ENCODE peak calls at places on chromosomes 3 and 15, in nine cellular contexts. Z, H, R, S, I, P, B, G and V are unnamed samples.

GRCh38 chr15:35603298-35603697 is 57.3 kb upstream of the DPH6 start:
- DNase-seq in Z (no peak), H (no peak), R (no peak), S (no peak), I (no peak), P (no peak), B (no peak), G (peak; percentile 26), V (no peak)

GRCh38 chr3:42123012-42123581 is 31.9 kb downstream of the TRAK1 start:
- DNase-seq in Z (no peak), H (no peak), R (no peak), S (no peak), I (no peak), P (no peak), B (no peak), G (no peak), V (no peak)

GRCh38 chr3:102124301-102125158 is 275.2 kb downstream of the NFKBIZ start:
- DNase-seq in Z (no peak), H (no peak), R (no peak), S (no peak), I (no peak), P (no peak), B (no peak), G (peak; percentile 81), V (no peak)

GRCh38 chr15:83283813-83284562 is 476 bp downstream of the BNC1 start:
- DNase-seq in Z (no peak), H (peak; percentile 65), R (no peak), S (no peak), I (no peak), P (no peak), B (no peak), G (peak; percentile 62), V (no peak)

GRCh38 chr3:77467702-77468407 is 428.0 kb downstream of the ROBO2 start:
- DNase-seq in Z (peak; percentile 70), H (no peak), R (peak; percentile 52), S (no peak), I (no peak), P (no peak), B (no peak), G (no peak), V (no peak)

GRCh38 chr3:104069114-104069513 is 1297.6 kb upstream of the ALCAM start:
- DNase-seq in Z (no peak), H (no peak), R (no peak), S (no peak), I (no peak), P (no peak), B (no peak), G (peak; percentile 4), V (no peak)

GRCh38 chr3:73094127-73094526 is 32.7 kb downstream of the EBLN2 start:
- DNase-seq in Z (no peak), H (peak; percentile 12), R (no peak), S (no peak), I (no peak), P (peak; percentile 58), B (no peak), G (peak; percentile 43), V (no peak)

GRCh38 chr3:127754411-127755304 is 67.7 kb downstream of the MGLL start:
- DNase-seq in Z (no peak), H (no peak), R (no peak), S (no peak), I (no peak), P (no peak), B (no peak), G (no peak), V (no peak)

GRCh38 chr3:160163259-160163878 is 61.9 kb upstream of the C3orf80 start:
- DNase-seq in Z (no peak), H (no peak), R (no peak), S (no peak), I (peak; percentile 12), P (peak; percentile 36), B (no peak), G (peak; percentile 51), V (no peak)

GRCh38 chr3:38114875-38115644 is 21.9 kb downstream of the ACAA1 start:
- DNase-seq in Z (no peak), H (no peak), R (peak; percentile 8), S (no peak), I (no peak), P (no peak), B (peak; percentile 17), G (no peak), V (no peak)

GRCh38 chr3:10017636-10018292 is 8.5 kb upstream of the FANCD2 start:
- DNase-seq in Z (no peak), H (peak; percentile 50), R (no peak), S (no peak), I (no peak), P (no peak), B (no peak), G (peak; percentile 86), V (no peak)

GRCh38 chr3:119352235-119352634 is 58.1 kb downstream of the ARHGAP31 start:
- DNase-seq in Z (no peak), H (no peak), R (no peak), S (no peak), I (peak; percentile 72), P (no peak), B (no peak), G (no peak), V (peak; percentile 19)

GRCh38 chr15:39857132-39857531 is 62.9 kb downstream of the GPR176 start:
- DNase-seq in Z (no peak), H (peak; percentile 27), R (no peak), S (no peak), I (no peak), P (no peak), B (no peak), G (no peak), V (no peak)

GRCh38 chr3:64023861-64024223 is 548 bp upstream of the PSMD6 start:
- DNase-seq in Z (no peak), H (no peak), R (no peak), S (no peak), I (peak; percentile 8), P (peak; percentile 35), B (no peak), G (peak; percentile 31), V (no peak)

GRCh38 chr15:73822998-73823397 is 50.4 kb upstream of the TBC1D21 start:
- DNase-seq in Z (no peak), H (no peak), R (no peak), S (no peak), I (no peak), P (no peak), B (no peak), G (peak; percentile 34), V (no peak)

GRCh38 chr15:26095710-26096330 is 232.7 kb upstream of the ATP10A start:
- DNase-seq in Z (no peak), H (no peak), R (no peak), S (no peak), I (no peak), P (no peak), B (no peak), G (no peak), V (no peak)

DNA sequence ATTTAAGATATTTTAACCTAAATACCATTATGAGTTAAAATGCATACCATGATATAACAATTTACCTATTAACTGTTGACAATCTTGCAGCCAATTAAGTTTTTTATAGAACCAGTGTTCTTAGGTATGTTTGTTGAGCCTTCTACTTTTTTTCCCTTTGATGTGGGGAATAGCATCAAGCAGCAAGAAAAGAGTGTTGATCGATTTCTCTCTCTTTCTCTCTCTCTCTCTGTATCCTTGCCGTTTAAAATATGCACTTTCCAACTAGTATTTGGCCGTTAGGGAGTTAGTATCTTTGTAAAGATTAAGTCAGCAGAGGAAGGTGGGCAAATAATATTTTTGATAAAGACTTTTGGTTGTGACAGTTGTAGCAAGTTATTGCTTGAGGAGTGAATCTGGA is 5.9 kb downstream of the CHD2 start:
- DNase-seq in Z (no peak), H (peak; percentile 43), R (no peak), S (no peak), I (no peak), P (no peak), B (no peak), G (no peak), V (no peak)
- H3K4me3 ChIP-seq in Z (no peak overlapping the region), H (no peak overlapping the region), R (no peak overlapping the region), S (peak overlapping the region; percentile 75), I (peak overlapping the region; percentile 92), P (peak overlapping the region; percentile 56), B (peak overlapping the region; percentile 79), G (no peak overlapping the region), V (peak overlapping the region; percentile 64)

GRCh38 chr3:157363393-157363792 is 73.3 kb upstream of the PTX3 start:
- DNase-seq in Z (no peak), H (no peak), R (no peak), S (no peak), I (no peak), P (no peak), B (no peak), G (no peak), V (no peak)

GRCh38 chr3:157362348-157362747 is 74.3 kb upstream of the PTX3 start:
- DNase-seq in Z (no peak), H (no peak), R (no peak), S (no peak), I (no peak), P (no peak), B (no peak), G (no peak), V (no peak)

GRCh38 chr3:157356541-157356940 is 80.1 kb upstream of the PTX3 start:
- DNase-seq in Z (no peak), H (no peak), R (no peak), S (no peak), I (no peak), P (no peak), B (no peak), G (no peak), V (no peak)

GRCh38 chr3:157355276-157355675 is 81.4 kb upstream of the PTX3 start:
- DNase-seq in Z (no peak), H (no peak), R (no peak), S (no peak), I (no peak), P (no peak), B (no peak), G (no peak), V (no peak)

GRCh38 chr3:157360044-157360443 is 76.6 kb upstream of the PTX3 start:
- DNase-seq in Z (no peak), H (peak; percentile 82), R (no peak), S (no peak), I (no peak), P (peak; percentile 71), B (no peak), G (peak; percentile 59), V (no peak)
- H3K27ac ChIP-seq in Z (no peak overlapping the region), H (peak overlapping the region; percentile 80), R (no peak overlapping the region), S (no peak overlapping the region), I (no peak overlapping the region), P (peak overlapping the region; percentile 80), B (no peak overlapping the region), G (no peak overlapping the region), V (no peak overlapping the region)

GRCh38 chr3:125317761-125318496 is 57.2 kb downstream of the ZNF148 start:
- DNase-seq in Z (no peak), H (no peak), R (no peak), S (no peak), I (no peak), P (no peak), B (no peak), G (no peak), V (no peak)
- H3K4me3 ChIP-seq in Z (no peak overlapping the region), H (no peak overlapping the region), R (no peak overlapping the region), S (no peak overlapping the region), I (no peak overlapping the region), P (no peak overlapping the region), B (no peak overlapping the region), G (no peak overlapping the region), V (no peak overlapping the region)

DNA sequence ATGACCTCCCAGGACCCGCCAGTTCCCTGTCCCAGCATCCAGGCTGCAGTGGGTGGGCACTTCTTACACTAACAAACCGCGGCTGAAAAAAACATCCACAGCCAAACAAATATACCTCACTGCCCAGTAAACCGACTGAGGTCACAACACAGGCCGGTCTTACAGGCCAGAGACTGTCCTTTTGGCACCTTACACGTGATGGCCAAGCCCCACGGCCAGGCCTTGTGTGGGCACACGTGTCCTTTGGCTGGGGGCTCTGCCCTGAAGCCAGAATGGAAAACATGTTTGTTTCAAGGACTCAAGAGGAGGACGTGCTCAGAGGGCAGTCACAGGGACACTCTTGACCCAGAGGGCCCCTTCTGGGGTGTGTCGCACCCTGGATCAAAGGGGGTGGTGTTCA is 9.8 kb downstream of the SLC38A3 start:
- DNase-seq in Z (no peak), H (no peak), R (no peak), S (no peak), I (no peak), P (no peak), B (no peak), G (no peak), V (no peak)
- H3K27ac ChIP-seq in Z (no peak overlapping the region), H (no peak overlapping the region), R (no peak overlapping the region), S (no peak overlapping the region), I (no peak overlapping the region), P (no peak overlapping the region), B (no peak overlapping the region), G (no peak overlapping the region), V (no peak overlapping the region)